ENCODE peak calls at places on chromosomes 4 and X, in four cellular contexts. P is activated CD8-positive, alpha-beta T cell treated with anti-CD3 and anti-CD28 coated beads, Interleukin-2, amount 10 ng/mL, durations not matched to agents 7 days and 5 days; C is GM04504; N is activated CD8-positive, alpha-beta memory T cell treated with anti-CD3 and anti-CD28 coated beads, Interleukin-2, amount 10 ng/mL, durations not matched to agents 7 days and 5 days. Y is an unnamed sample.

GRCh38 chr4:2075171-2075986 is 16.3 kb downstream of the NAT8L start:
- DNase-seq in C (no peak), N (no peak), P (no peak), Y (no peak)

GRCh38 chrX:41014776-41015175 is 70.5 kb upstream of the USP9X start:
- DNase-seq in C (no peak), P (no peak), N (no peak), Y (no peak)

GRCh38 chr4:170743633-170744032 is 653.9 kb upstream of the AADAT start:
- DNase-seq in N (no peak), C (no peak), P (no peak), Y (no peak)

GRCh38 chrX:21734175-21734574 is 23.7 kb downstream of the SMPX start:
- DNase-seq in N (no peak), C (no peak), P (no peak), Y (no peak)

GRCh38 chr4:72216539-72217277 is 184.9 kb downstream of the NPFFR2 start:
- DNase-seq in P (no peak), C (no peak), N (no peak), Y (no peak)

GRCh38 chr4:83025563-83025962 is 9.4 kb upstream of the COPS4 start:
- DNase-seq in N (no peak), P (no peak), C (no peak), Y (no peak)

GRCh38 chr4:121939690-121940089 is 12.2 kb downstream of the TRPC3 start:
- DNase-seq in P (no peak), N (no peak), C (no peak), Y (no peak)

GRCh38 chrX:1417921-1418875 is 26.3 kb upstream of the SLC25A6 start:
- DNase-seq in P (no peak), N (no peak), C (no peak), Y (no peak)

GRCh38 chrX:37871626-37872302 is 24.4 kb upstream of the DYNLT3 start:
- DNase-seq in N (peak; percentile 49), C (peak; percentile 67), P (no peak), Y (peak; percentile 55)

GRCh38 chr4:157700898-157701694 is 471.7 kb downstream of the GASK1B start:
- DNase-seq in P (no peak), N (no peak), C (no peak), Y (no peak)

GRCh38 chr4:84497220-84497834 is 1.8 kb downstream of the NKX6-1 start:
- DNase-seq in P (no peak), N (no peak), C (no peak), Y (no peak)

GRCh38 chrX:40420899-40421729 is 159.7 kb upstream of the ATP6AP2 start:
- DNase-seq in N (no peak), P (no peak), C (no peak), Y (no peak)

GRCh38 chrX:110442631-110443030 is 84.0 kb downstream of the RTL9 start:
- DNase-seq in P (no peak), N (no peak), C (no peak), Y (no peak)

GRCh38 chrX:19888419-19888879 is 1.0 kb upstream of the SH3KBP1 start:
- DNase-seq in P (peak; percentile 54), N (peak; percentile 58), C (no peak), Y (peak; percentile 29)

GRCh38 chrX:50747471-50747900 is 66.5 kb downstream of the SHROOM4 start:
- DNase-seq in P (no peak), C (peak; percentile 24), N (no peak), Y (no peak)

GRCh38 chr4:177250056-177250696 is 59.5 kb upstream of the NEIL3 start:
- DNase-seq in C (no peak), P (peak; percentile 77), N (peak; percentile 79), Y (no peak)

GRCh38 chrX:37380920-37381319 is 31.8 kb downstream of the PRRG1 start:
- DNase-seq in C (no peak), P (no peak), N (no peak), Y (peak; percentile 45)

GRCh38 chr4:627751-628150 is 2.4 kb downstream of the PDE6B start:
- DNase-seq in C (no peak), P (no peak), N (no peak), Y (no peak)

GRCh38 chr4:113300384-113301011 is 251.0 kb downstream of the ANK2 start:
- DNase-seq in C (no peak), P (no peak), N (no peak), Y (peak; percentile 92)

GRCh38 chrX:37912286-37912685 is 64.9 kb upstream of the DYNLT3 start:
- DNase-seq in P (no peak), C (no peak), N (no peak), Y (no peak)

GRCh38 chrX:15761564-15762191 is 23.6 kb downstream of the CA5B start:
- DNase-seq in N (peak; percentile 44), P (peak; percentile 56), C (peak; percentile 17), Y (no peak)

GRCh38 chr4:8732681-8733243 is 138.9 kb downstream of the HMX1 start:
- DNase-seq in C (no peak), N (peak; percentile 8), P (no peak), Y (no peak)

GRCh38 chr4:188297873-188298272 is 158.6 kb downstream of the TRIML1 start:
- DNase-seq in P (no peak), N (no peak), C (no peak), Y (peak; percentile 31)

GRCh38 chr4:132276185-132276584 is 872.9 kb upstream of the PCDH10 start:
- DNase-seq in N (no peak), P (no peak), C (no peak), Y (no peak)

GRCh38 chr4:138070816-138071215 is 171.3 kb downstream of the SLC7A11 start:
- DNase-seq in P (no peak), C (no peak), N (no peak), Y (no peak)

GRCh38 chrX:40922307-40922706 is 162.9 kb upstream of the USP9X start:
- DNase-seq in C (no peak), N (no peak), P (no peak), Y (no peak)

GRCh38 chr4:37667197-37668100 is 18.7 kb downstream of the RELL1 start:
- DNase-seq in C (no peak), P (no peak), N (no peak), Y (no peak)

GRCh38 chr4:41323706-41324105 is 67.0 kb downstream of the UCHL1 start:
- DNase-seq in C (no peak), P (no peak), N (no peak), Y (no peak)